ENCODE peak calls at places on chromosomes 12 and 14, in ten cellular contexts. One of them, this sample, is unnamed.

GRCh38 chr14:57970594-57970993 is 104.7 kb upstream of the SLC35F4 start:
- DNase-seq in smooth muscle cell of the brain vasculature: no peak
- DNase-seq in NAMALWA: no peak
- DNase-seq in uterus: no peak
- DNase-seq in A172: no peak
- DNase-seq in AG04449: no peak
- DNase-seq in NT2/D1: no peak
- DNase-seq in ACHN: no peak
- DNase-seq in cardiac fibroblast: no peak
- DNase-seq in PC-9: no peak
- DNase-seq in this sample: no peak

GRCh38 chr12:94643585-94643984 is 6.8 kb downstream of the TMCC3 start:
- DNase-seq in smooth muscle cell of the brain vasculature: no peak
- DNase-seq in NAMALWA: no peak
- DNase-seq in uterus: no peak
- DNase-seq in A172: no peak
- DNase-seq in AG04449: no peak
- DNase-seq in NT2/D1: no peak
- DNase-seq in ACHN: no peak
- DNase-seq in cardiac fibroblast: no peak
- DNase-seq in PC-9: no peak
- DNase-seq in this sample: no peak

GRCh38 chr12:49566361-49566760 is 1.6 kb downstream of the MCRS1 start:
- DNase-seq in smooth muscle cell of the brain vasculature: no peak
- DNase-seq in NAMALWA: no peak
- DNase-seq in uterus: no peak
- DNase-seq in A172: no peak
- DNase-seq in AG04449: no peak
- DNase-seq in NT2/D1: no peak
- DNase-seq in ACHN: no peak
- DNase-seq in cardiac fibroblast: no peak
- DNase-seq in PC-9: no peak
- DNase-seq in this sample: no peak

GRCh38 chr12:131385313-131386166 is 325.4 kb upstream of the SFSWAP start:
- DNase-seq in smooth muscle cell of the brain vasculature: no peak
- DNase-seq in NAMALWA: no peak
- DNase-seq in uterus: no peak
- DNase-seq in A172: no peak
- DNase-seq in AG04449: no peak
- DNase-seq in NT2/D1: no peak
- DNase-seq in ACHN: no peak
- DNase-seq in cardiac fibroblast: no peak
- DNase-seq in PC-9: no peak
- DNase-seq in this sample: no peak

GRCh38 chr12:111093428-111094142 is 173.2 kb upstream of the MYL2 start:
- DNase-seq in smooth muscle cell of the brain vasculature: no peak
- DNase-seq in NAMALWA: peak
- DNase-seq in uterus: no peak
- DNase-seq in A172: no peak
- DNase-seq in AG04449: no peak
- DNase-seq in NT2/D1: no peak
- DNase-seq in ACHN: no peak
- DNase-seq in cardiac fibroblast: no peak
- DNase-seq in PC-9: no peak
- DNase-seq in this sample: no peak

GRCh38 chr14:21022686-21023085 is 2.2 kb downstream of the NDRG2 start:
- DNase-seq in smooth muscle cell of the brain vasculature: no peak
- DNase-seq in NAMALWA: no peak
- DNase-seq in uterus: no peak
- DNase-seq in A172: no peak
- DNase-seq in AG04449: no peak
- DNase-seq in NT2/D1: no peak
- DNase-seq in ACHN: no peak
- DNase-seq in cardiac fibroblast: no peak
- DNase-seq in PC-9: no peak
- DNase-seq in this sample: no peak

GRCh38 chr14:103121846-103122577 is 1.2 kb upstream of the TNFAIP2 start:
- DNase-seq in smooth muscle cell of the brain vasculature: no peak
- DNase-seq in NAMALWA: no peak
- DNase-seq in uterus: peak
- DNase-seq in A172: peak
- DNase-seq in AG04449: no peak
- DNase-seq in NT2/D1: no peak
- DNase-seq in ACHN: peak
- DNase-seq in cardiac fibroblast: peak
- DNase-seq in PC-9: peak
- DNase-seq in this sample: peak

GRCh38 chr14:74836251-74836957 is 39.5 kb downstream of the PROX2 start:
- DNase-seq in smooth muscle cell of the brain vasculature: no peak
- DNase-seq in NAMALWA: no peak
- DNase-seq in uterus: no peak
- DNase-seq in A172: no peak
- DNase-seq in AG04449: no peak
- DNase-seq in NT2/D1: no peak
- DNase-seq in ACHN: no peak
- DNase-seq in cardiac fibroblast: no peak
- DNase-seq in PC-9: no peak
- DNase-seq in this sample: no peak

GRCh38 chr12:19757317-19757877 is 318.1 kb downstream of the AEBP2 start:
- DNase-seq in smooth muscle cell of the brain vasculature: no peak
- DNase-seq in NAMALWA: peak
- DNase-seq in uterus: no peak
- DNase-seq in A172: peak
- DNase-seq in AG04449: no peak
- DNase-seq in NT2/D1: peak
- DNase-seq in ACHN: peak
- DNase-seq in cardiac fibroblast: peak
- DNase-seq in PC-9: no peak
- DNase-seq in this sample: no peak

GRCh38 chr12:2318286-2318685 is 265.5 kb downstream of the CACNA1C start:
- DNase-seq in smooth muscle cell of the brain vasculature: no peak
- DNase-seq in NAMALWA: no peak
- DNase-seq in uterus: no peak
- DNase-seq in A172: no peak
- DNase-seq in AG04449: no peak
- DNase-seq in NT2/D1: no peak
- DNase-seq in ACHN: no peak
- DNase-seq in cardiac fibroblast: peak
- DNase-seq in PC-9: no peak
- DNase-seq in this sample: no peak

GRCh38 chr14:60681271-60681670 is 32.0 kb upstream of the SIX1 start:
- DNase-seq in smooth muscle cell of the brain vasculature: no peak
- DNase-seq in NAMALWA: no peak
- DNase-seq in uterus: no peak
- DNase-seq in A172: no peak
- DNase-seq in AG04449: no peak
- DNase-seq in NT2/D1: no peak
- DNase-seq in ACHN: no peak
- DNase-seq in cardiac fibroblast: no peak
- DNase-seq in PC-9: no peak
- DNase-seq in this sample: no peak

GRCh38 chr12:130079254-130079653 is 83.0 kb upstream of the FZD10 start:
- DNase-seq in smooth muscle cell of the brain vasculature: no peak
- DNase-seq in NAMALWA: no peak
- DNase-seq in uterus: no peak
- DNase-seq in A172: no peak
- DNase-seq in AG04449: no peak
- DNase-seq in NT2/D1: no peak
- DNase-seq in ACHN: no peak
- DNase-seq in cardiac fibroblast: no peak
- DNase-seq in PC-9: no peak
- DNase-seq in this sample: no peak

GRCh38 chr12:114935658-114936057 is 251.7 kb upstream of the TBX3 start:
- DNase-seq in smooth muscle cell of the brain vasculature: no peak
- DNase-seq in NAMALWA: peak
- DNase-seq in uterus: no peak
- DNase-seq in A172: no peak
- DNase-seq in AG04449: no peak
- DNase-seq in NT2/D1: no peak
- DNase-seq in ACHN: peak
- DNase-seq in cardiac fibroblast: no peak
- DNase-seq in PC-9: no peak
- DNase-seq in this sample: no peak

GRCh38 chr12:60421741-60422140 is 825.9 kb downstream of the SLC16A7 start:
- DNase-seq in smooth muscle cell of the brain vasculature: no peak
- DNase-seq in NAMALWA: no peak
- DNase-seq in uterus: no peak
- DNase-seq in A172: no peak
- DNase-seq in AG04449: peak
- DNase-seq in NT2/D1: no peak
- DNase-seq in ACHN: peak
- DNase-seq in cardiac fibroblast: no peak
- DNase-seq in PC-9: no peak
- DNase-seq in this sample: no peak

GRCh38 chr12:101876861-101877815 is at the start of gene DRAM1:
- DNase-seq in smooth muscle cell of the brain vasculature: peak
- DNase-seq in NAMALWA: no peak
- DNase-seq in uterus: peak
- DNase-seq in A172: peak
- DNase-seq in AG04449: peak
- DNase-seq in NT2/D1: peak
- DNase-seq in ACHN: peak
- DNase-seq in cardiac fibroblast: peak
- DNase-seq in PC-9: peak
- DNase-seq in this sample: peak

This sample was measured in HTR-8/SVneo.